ENCODE peak calls at places on chromosomes 13 and 19, in eight cellular contexts. One of them, this sample, is unnamed.

GRCh38 chr19:19106061-19106551 is 32.2 kb downstream of the TMEM161A start:
- DNase-seq in GM04504: no peak
- DNase-seq in stimulated activated naive CD4-positive, alpha-beta T cell: no peak
- DNase-seq in D341Med: no peak
- DNase-seq in GM12865: no peak
- DNase-seq in fibroblast of pulmonary artery: peak
- DNase-seq in stimulated activated CD4-positive, alpha-beta T cell treated with anti-CD3 and anti-CD28 coated beads, Interleukin-1b, Interleukin-23, amount 100 ng/mL, for 1 hour: no peak
- DNase-seq in glomerular endothelial cell: no peak
- DNase-seq in this sample: no peak

GRCh38 chr13:113970810-113971470 is 2.9 kb downstream of the C13orf46 start:
- DNase-seq in GM04504: no peak
- DNase-seq in stimulated activated naive CD4-positive, alpha-beta T cell: no peak
- DNase-seq in D341Med: no peak
- DNase-seq in GM12865: no peak
- DNase-seq in fibroblast of pulmonary artery: peak
- DNase-seq in stimulated activated CD4-positive, alpha-beta T cell treated with anti-CD3 and anti-CD28 coated beads, Interleukin-1b, Interleukin-23, amount 100 ng/mL, for 1 hour: no peak
- DNase-seq in glomerular endothelial cell: no peak
- DNase-seq in this sample: no peak

GRCh38 chr19:5052515-5052914 is 83.6 kb downstream of the KDM4B start:
- DNase-seq in GM04504: no peak
- DNase-seq in stimulated activated naive CD4-positive, alpha-beta T cell: no peak
- DNase-seq in D341Med: no peak
- DNase-seq in GM12865: no peak
- DNase-seq in fibroblast of pulmonary artery: no peak
- DNase-seq in stimulated activated CD4-positive, alpha-beta T cell treated with anti-CD3 and anti-CD28 coated beads, Interleukin-1b, Interleukin-23, amount 100 ng/mL, for 1 hour: no peak
- DNase-seq in glomerular endothelial cell: no peak
- DNase-seq in this sample: no peak

GRCh38 chr19:4724252-4724514 is 541 bp upstream of the DPP9 start:
- DNase-seq in GM04504: no peak
- DNase-seq in stimulated activated naive CD4-positive, alpha-beta T cell: no peak
- DNase-seq in D341Med: no peak
- DNase-seq in GM12865: no peak
- DNase-seq in fibroblast of pulmonary artery: no peak
- DNase-seq in stimulated activated CD4-positive, alpha-beta T cell treated with anti-CD3 and anti-CD28 coated beads, Interleukin-1b, Interleukin-23, amount 100 ng/mL, for 1 hour: no peak
- DNase-seq in glomerular endothelial cell: no peak
- DNase-seq in this sample: no peak

GRCh38 chr19:49042177-49042576 is 1.5 kb upstream of the CGB5 start:
- DNase-seq in GM04504: no peak
- DNase-seq in stimulated activated naive CD4-positive, alpha-beta T cell: no peak
- DNase-seq in D341Med: no peak
- DNase-seq in GM12865: no peak
- DNase-seq in fibroblast of pulmonary artery: no peak
- DNase-seq in stimulated activated CD4-positive, alpha-beta T cell treated with anti-CD3 and anti-CD28 coated beads, Interleukin-1b, Interleukin-23, amount 100 ng/mL, for 1 hour: no peak
- DNase-seq in glomerular endothelial cell: no peak
- DNase-seq in this sample: no peak

GRCh38 chr13:44050450-44051063 is 170.9 kb downstream of the LACC1 start:
- DNase-seq in GM04504: peak
- DNase-seq in stimulated activated naive CD4-positive, alpha-beta T cell: peak
- DNase-seq in D341Med: peak
- DNase-seq in GM12865: peak
- DNase-seq in fibroblast of pulmonary artery: peak
- DNase-seq in stimulated activated CD4-positive, alpha-beta T cell treated with anti-CD3 and anti-CD28 coated beads, Interleukin-1b, Interleukin-23, amount 100 ng/mL, for 1 hour: no peak
- DNase-seq in glomerular endothelial cell: peak
- DNase-seq in this sample: no peak

GRCh38 chr19:42253245-42254082 is 1.5 kb downstream of the ERF start:
- DNase-seq in GM04504: no peak
- DNase-seq in stimulated activated naive CD4-positive, alpha-beta T cell: peak
- DNase-seq in D341Med: peak
- DNase-seq in GM12865: peak
- DNase-seq in fibroblast of pulmonary artery: peak
- DNase-seq in stimulated activated CD4-positive, alpha-beta T cell treated with anti-CD3 and anti-CD28 coated beads, Interleukin-1b, Interleukin-23, amount 100 ng/mL, for 1 hour: no peak
- DNase-seq in glomerular endothelial cell: no peak
- DNase-seq in this sample: peak

GRCh38 chr13:106919638-106920037 is 351.7 kb upstream of the ARGLU1 start:
- DNase-seq in GM04504: no peak
- DNase-seq in stimulated activated naive CD4-positive, alpha-beta T cell: no peak
- DNase-seq in D341Med: no peak
- DNase-seq in GM12865: no peak
- DNase-seq in fibroblast of pulmonary artery: peak
- DNase-seq in stimulated activated CD4-positive, alpha-beta T cell treated with anti-CD3 and anti-CD28 coated beads, Interleukin-1b, Interleukin-23, amount 100 ng/mL, for 1 hour: no peak
- DNase-seq in glomerular endothelial cell: peak
- DNase-seq in this sample: no peak

GRCh38 chr19:17209126-17210036 is 5.8 kb upstream of the USE1 start:
- DNase-seq in GM04504: no peak
- DNase-seq in stimulated activated naive CD4-positive, alpha-beta T cell: no peak
- DNase-seq in D341Med: peak
- DNase-seq in GM12865: peak
- DNase-seq in fibroblast of pulmonary artery: peak
- DNase-seq in stimulated activated CD4-positive, alpha-beta T cell treated with anti-CD3 and anti-CD28 coated beads, Interleukin-1b, Interleukin-23, amount 100 ng/mL, for 1 hour: no peak
- DNase-seq in glomerular endothelial cell: no peak
- DNase-seq in this sample: peak

GRCh38 chr19:34808566-34808965 is 35.6 kb upstream of the ZNF599 start:
- DNase-seq in GM04504: peak
- DNase-seq in stimulated activated naive CD4-positive, alpha-beta T cell: no peak
- DNase-seq in D341Med: no peak
- DNase-seq in GM12865: no peak
- DNase-seq in fibroblast of pulmonary artery: peak
- DNase-seq in stimulated activated CD4-positive, alpha-beta T cell treated with anti-CD3 and anti-CD28 coated beads, Interleukin-1b, Interleukin-23, amount 100 ng/mL, for 1 hour: no peak
- DNase-seq in glomerular endothelial cell: no peak
- DNase-seq in this sample: no peak

GRCh38 chr13:59493436-59493965 is 670.2 kb downstream of the DIAPH3 start:
- DNase-seq in GM04504: no peak
- DNase-seq in stimulated activated naive CD4-positive, alpha-beta T cell: no peak
- DNase-seq in D341Med: no peak
- DNase-seq in GM12865: peak
- DNase-seq in fibroblast of pulmonary artery: no peak
- DNase-seq in stimulated activated CD4-positive, alpha-beta T cell treated with anti-CD3 and anti-CD28 coated beads, Interleukin-1b, Interleukin-23, amount 100 ng/mL, for 1 hour: no peak
- DNase-seq in glomerular endothelial cell: no peak
- DNase-seq in this sample: no peak

GRCh38 chr19:7915250-7916136 is 863 bp downstream of the TGFBR3L start:
- DNase-seq in GM04504: no peak
- DNase-seq in stimulated activated naive CD4-positive, alpha-beta T cell: no peak
- DNase-seq in D341Med: no peak
- DNase-seq in GM12865: no peak
- DNase-seq in fibroblast of pulmonary artery: no peak
- DNase-seq in stimulated activated CD4-positive, alpha-beta T cell treated with anti-CD3 and anti-CD28 coated beads, Interleukin-1b, Interleukin-23, amount 100 ng/mL, for 1 hour: no peak
- DNase-seq in glomerular endothelial cell: no peak
- DNase-seq in this sample: no peak

GRCh38 chr13:84845875-84846619 is 953.2 kb downstream of the SLITRK6 start:
- DNase-seq in GM04504: no peak
- DNase-seq in stimulated activated naive CD4-positive, alpha-beta T cell: no peak
- DNase-seq in D341Med: no peak
- DNase-seq in GM12865: no peak
- DNase-seq in fibroblast of pulmonary artery: no peak
- DNase-seq in stimulated activated CD4-positive, alpha-beta T cell treated with anti-CD3 and anti-CD28 coated beads, Interleukin-1b, Interleukin-23, amount 100 ng/mL, for 1 hour: no peak
- DNase-seq in glomerular endothelial cell: no peak
- DNase-seq in this sample: no peak

GRCh38 chr19:40907968-40908735 is 26.1 kb upstream of the CYP2A7 start:
- DNase-seq in GM04504: no peak
- DNase-seq in stimulated activated naive CD4-positive, alpha-beta T cell: peak
- DNase-seq in D341Med: no peak
- DNase-seq in GM12865: peak
- DNase-seq in fibroblast of pulmonary artery: no peak
- DNase-seq in stimulated activated CD4-positive, alpha-beta T cell treated with anti-CD3 and anti-CD28 coated beads, Interleukin-1b, Interleukin-23, amount 100 ng/mL, for 1 hour: peak
- DNase-seq in glomerular endothelial cell: no peak
- DNase-seq in this sample: peak

GRCh38 chr13:26255717-26256277 is 1.9 kb downstream of the CDK8 start:
- DNase-seq in GM04504: no peak
- DNase-seq in stimulated activated naive CD4-positive, alpha-beta T cell: no peak
- DNase-seq in D341Med: peak
- DNase-seq in GM12865: peak
- DNase-seq in fibroblast of pulmonary artery: peak
- DNase-seq in stimulated activated CD4-positive, alpha-beta T cell treated with anti-CD3 and anti-CD28 coated beads, Interleukin-1b, Interleukin-23, amount 100 ng/mL, for 1 hour: no peak
- DNase-seq in glomerular endothelial cell: no peak
- DNase-seq in this sample: peak

GRCh38 chr19:845707-846481 is 5.1 kb downstream of the PRTN3 start:
- DNase-seq in GM04504: no peak
- DNase-seq in stimulated activated naive CD4-positive, alpha-beta T cell: no peak
- DNase-seq in D341Med: no peak
- DNase-seq in GM12865: no peak
- DNase-seq in fibroblast of pulmonary artery: no peak
- DNase-seq in stimulated activated CD4-positive, alpha-beta T cell treated with anti-CD3 and anti-CD28 coated beads, Interleukin-1b, Interleukin-23, amount 100 ng/mL, for 1 hour: no peak
- DNase-seq in glomerular endothelial cell: no peak
- DNase-seq in this sample: no peak

GRCh38 chr13:50129065-50129922 is 114.0 kb downstream of the KCNRG start:
- DNase-seq in GM04504: no peak
- DNase-seq in stimulated activated naive CD4-positive, alpha-beta T cell: no peak
- DNase-seq in D341Med: no peak
- DNase-seq in GM12865: peak
- DNase-seq in fibroblast of pulmonary artery: no peak
- DNase-seq in stimulated activated CD4-positive, alpha-beta T cell treated with anti-CD3 and anti-CD28 coated beads, Interleukin-1b, Interleukin-23, amount 100 ng/mL, for 1 hour: no peak
- DNase-seq in glomerular endothelial cell: no peak
- DNase-seq in this sample: peak